ENCODE peak calls at places on chromosomes 3 and 15, in seven cellular contexts. T is hepatocyte, R is GM23338, H is PC-3, M is HCT116, I is MM.1S, P is PC-9. O is an unnamed sample. For H3K9me2, the result is how much of the 10 kb centered on the place peaks cover.

GRCh38 chr3:38028621-38029361 is 651 bp downstream of the PLCD1 start:
- DNase-seq in H (no peak), R (peak), M (no peak), I (no peak), P (no peak), T (peak), O (peak)

GRCh38 chr3:132255041-132255745 is 62.0 kb upstream of the ACP3 start:
- DNase-seq in I (no peak), M (no peak), R (peak), T (peak), P (peak), H (peak), O (peak)

GRCh38 chr3:59877679-59878427 is 828.0 kb upstream of the CFAP20DC start:
- DNase-seq in M (no peak), H (peak), R (no peak), I (no peak), P (no peak), T (no peak), O (no peak)

GRCh38 chr3:107117922-107118576 is 259.2 kb upstream of the CCDC54 start:
- DNase-seq in M (peak), I (peak), R (peak), H (peak), P (no peak), T (peak), O (peak)

GRCh38 chr3:37132334-37132733 is 42.0 kb downstream of the LRRFIP2 start:
- DNase-seq in I (no peak), P (no peak), H (no peak), T (no peak), R (no peak), M (no peak), O (no peak)

GRCh38 chr3:146163584-146163983 is 2.6 kb upstream of the PLOD2 start:
- DNase-seq in P (peak), I (no peak), T (no peak), R (no peak), H (peak), M (no peak), O (peak)

GRCh38 chr3:29144807-29145206 is 136.1 kb upstream of the RBMS3 start:
- DNase-seq in R (peak), T (peak), H (peak), I (no peak), P (no peak), M (no peak), O (peak)

GRCh38 chr3:113264249-113264648 is 52.9 kb downstream of the BOC start:
- DNase-seq in M (no peak), R (peak), I (no peak), T (no peak), H (no peak), P (no peak), O (no peak)

GRCh38 chr3:24400015-24400414 is 94.6 kb downstream of the THRB start:
- DNase-seq in P (no peak), H (no peak), R (no peak), M (no peak), T (no peak), I (no peak), O (no peak)

GRCh38 chr15:64842986-64843561 is 1.4 kb downstream of the PLEKHO2 start:
- DNase-seq in M (no peak), P (no peak), I (no peak), H (peak), R (no peak), T (no peak), O (peak)

GRCh38 chr3:25476639-25477038 is 48.6 kb downstream of the RARB start:
- DNase-seq in P (no peak), R (no peak), I (no peak), H (no peak), M (no peak), T (no peak), O (peak)

GRCh38 chr15:39828374-39828931 is 45.8 kb upstream of the FSIP1 start:
- DNase-seq in H (peak), M (no peak), P (no peak), I (no peak), R (no peak), T (peak), O (peak)

GRCh38 chr3:155149494-155149893 is 69.4 kb downstream of the MME start:
- DNase-seq in T (peak), M (no peak), P (peak), H (no peak), I (no peak), R (no peak), O (no peak)

GRCh38 chr15:75531041-75531450 is 48.1 kb downstream of the PTPN9 start:
- DNase-seq in P (no peak), H (peak), M (no peak), R (no peak), I (no peak), T (no peak), O (peak)

GRCh38 chr15:67836477-67836876 is 3.4 kb downstream of the RNU6-1 start:
- DNase-seq in H (peak), R (peak), M (no peak), P (no peak), T (peak), I (peak), O (peak)

GRCh38 chr15:88834211-88834812 is 31.1 kb downstream of the ACAN start:
- DNase-seq in M (peak), P (no peak), H (peak), I (peak), R (peak), T (peak), O (peak)

GRCh38 chr3:99846472-99846871 is 28.8 kb downstream of the CMSS1 start:
- DNase-seq in M (no peak), H (peak), R (peak), I (no peak), P (peak), T (no peak), O (peak)

GRCh38 chr3:25594007-25594502 is 70.7 kb downstream of the TOP2B start:
- DNase-seq in T (peak), H (peak), P (peak), M (peak), I (peak), R (peak), O (peak)

GRCh38 chr15:67244966-67245478 is 9.4 kb downstream of the AAGAB start:
- DNase-seq in H (no peak), R (no peak), M (no peak), T (no peak), I (no peak), P (no peak), O (peak)

GRCh38 chr3:18758047-18758704 is 333.0 kb upstream of the SATB1 start:
- DNase-seq in T (peak), R (peak), P (peak), I (peak), M (peak), H (peak), O (peak)

GRCh38 chr3:126851934-126852333 is 131.0 kb upstream of the PLXNA1 start:
- DNase-seq in H (no peak), P (no peak), M (no peak), I (no peak), R (no peak), T (no peak), O (no peak)

GRCh38 chr15:88865498-88866099 is 29.7 kb downstream of the HAPLN3 start:
- DNase-seq in T (no peak), H (peak), I (peak), P (no peak), M (no peak), R (no peak), O (no peak)

GRCh38 chr15:25862469-25863066 is 559 bp downstream of the ATP10A start:
- DNase-seq in I (no peak), R (peak), P (no peak), T (peak), M (no peak), H (peak), O (peak)

GRCh38 chr15:63999177-63999576 is 47.1 kb downstream of the DAPK2 start:
- DNase-seq in R (no peak), M (no peak), H (no peak), P (no peak), I (no peak), T (no peak), O (peak)

GRCh38 chr3:188979669-188980311 is 192.0 kb upstream of the TPRG1 start:
- DNase-seq in I (no peak), R (peak), M (no peak), T (no peak), H (no peak), P (no peak), O (peak)

GRCh38 chr15:63476229-63476632 is 28.2 kb upstream of the USP3 start:
- DNase-seq in P (peak), T (peak), I (no peak), R (no peak), M (peak), H (peak), O (peak)

GRCh38 chr3:152738656-152739055 is 96.3 kb upstream of the P2RY1 start:
- DNase-seq in H (no peak), M (no peak), P (no peak), I (peak), R (no peak), T (no peak), O (peak)

GRCh38 chr3:30368978-30369377 is 237.4 kb upstream of the TGFBR2 start:
- DNase-seq in T (no peak), P (no peak), M (no peak), I (no peak), H (peak), R (no peak), O (peak)

GRCh38 chr3:16012086-16012485 is 162.4 kb upstream of the GALNT15 start:
- DNase-seq in T (no peak), R (no peak), I (no peak), H (peak), M (no peak), P (no peak), O (peak)

GRCh38 chr15:95733931-95734330 is 596.6 kb upstream of the NR2F2 start:
- DNase-seq in I (no peak), H (peak), T (no peak), P (no peak), R (no peak), M (no peak), O (no peak)

GRCh38 chr15:40002295-40002694 is 36.7 kb downstream of the SRP14 start:
- DNase-seq in H (peak), R (peak), I (no peak), T (peak), P (no peak), M (no peak), O (peak)

GRCh38 chr15:90479656-90480055 is 50.1 kb upstream of the CRTC3 start:
- DNase-seq in R (no peak), P (peak), H (peak), I (no peak), T (peak), M (peak), O (no peak)

GRCh38 chr15:83066034-83066760 is 855 bp downstream of the BTBD1 start:
- DNase-seq in P (no peak), R (no peak), T (no peak), M (no peak), I (no peak), H (peak), O (peak)

GRCh38 chr15:75368689-75369239 is 357 bp upstream of the MAN2C1 start:
- DNase-seq in I (no peak), M (no peak), H (no peak), T (no peak), P (no peak), R (no peak), O (peak)

GRCh38 chr3:128487813-128488635 is 5.0 kb downstream of the GATA2 start:
- DNase-seq in R (peak), I (peak), M (peak), T (peak), H (peak), P (peak), O (peak)

GRCh38 chr15:74962671-74963070 is 6.1 kb upstream of the RPP25 start:
- DNase-seq in T (no peak), M (no peak), I (no peak), R (no peak), H (no peak), P (no peak), O (no peak)

GRCh38 chr15:70121656-70122297 is 24.1 kb upstream of the TLE3 start:
- DNase-seq in H (peak), T (peak), R (no peak), I (no peak), P (no peak), M (no peak), O (peak)

GRCh38 chr3:136195258-136196063 is 674 bp downstream of the MSL2 start:
- DNase-seq in I (peak), R (peak), M (peak), P (peak), H (peak), T (peak), O (peak)

GRCh38 chr3:184635126-184635525 is 73.5 kb downstream of the EPHB3 start:
- DNase-seq in I (no peak), H (peak), P (no peak), R (no peak), T (no peak), M (no peak), O (no peak)

DNA sequence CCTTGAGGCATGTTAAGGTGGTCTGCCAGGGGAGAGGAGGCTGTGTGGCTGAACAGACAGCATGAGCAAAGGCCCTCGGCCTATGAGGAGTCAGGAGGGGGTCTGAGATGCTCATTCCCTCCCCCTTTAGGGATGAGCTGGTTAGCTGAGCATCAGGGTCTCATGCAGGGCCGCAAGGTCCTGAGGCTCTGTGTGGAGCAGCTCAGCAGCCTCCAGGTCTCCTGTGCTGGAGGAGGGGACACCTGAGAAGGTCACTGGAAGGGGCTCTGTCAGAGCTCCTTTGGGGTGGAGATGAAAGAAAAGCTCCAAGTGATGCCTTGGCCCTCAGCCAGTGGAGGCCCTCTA is 67.1 kb downstream of the RASGRF1 start:
- DNase-seq in H (no peak), R (no peak), M (no peak), I (no peak), P (no peak), T (no peak), O (no peak)
- H3K9me2 ChIP-seq in H (under half), R (under half), M (under half), I (under half), P (under half), T (under half), O (under half)

DNA sequence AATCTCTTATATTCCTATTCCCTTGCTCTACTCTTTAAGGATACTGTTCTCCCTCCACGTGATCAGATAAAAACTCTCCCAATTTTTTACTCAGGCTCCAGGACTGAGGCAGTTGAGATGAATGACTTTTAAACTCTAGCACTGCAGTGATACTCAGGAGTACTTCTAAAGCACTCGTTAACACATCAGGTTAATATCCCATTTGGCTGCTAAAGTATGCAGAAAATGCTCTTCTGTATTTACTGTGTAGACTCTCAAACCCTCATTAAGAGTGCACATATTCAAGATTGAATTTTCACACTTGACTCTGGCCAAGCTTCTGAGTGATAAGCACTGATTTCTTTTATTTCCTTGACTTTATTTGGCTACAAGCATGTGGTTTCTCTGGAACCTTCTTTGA is 392.4 kb upstream of the NECTIN3 start:
- DNase-seq in M (no peak), P (no peak), I (no peak), R (no peak), H (no peak), T (no peak), O (no peak)
- H3K4me3 ChIP-seq in M (no peak), P (no peak), I (no peak), R (no peak), H (no peak), T (no peak), O (no peak)

GRCh38 chr3:124761935-124762334 is 31.7 kb downstream of the UMPS start:
- DNase-seq in I (no peak), P (peak), H (no peak), M (no peak), R (no peak), T (no peak), O (no peak)
- TF ChIP-seq EZH2 in I (no peak), P (no peak), H (no peak), M (no peak), R (no peak), T (no peak), O (no peak)

DNA sequence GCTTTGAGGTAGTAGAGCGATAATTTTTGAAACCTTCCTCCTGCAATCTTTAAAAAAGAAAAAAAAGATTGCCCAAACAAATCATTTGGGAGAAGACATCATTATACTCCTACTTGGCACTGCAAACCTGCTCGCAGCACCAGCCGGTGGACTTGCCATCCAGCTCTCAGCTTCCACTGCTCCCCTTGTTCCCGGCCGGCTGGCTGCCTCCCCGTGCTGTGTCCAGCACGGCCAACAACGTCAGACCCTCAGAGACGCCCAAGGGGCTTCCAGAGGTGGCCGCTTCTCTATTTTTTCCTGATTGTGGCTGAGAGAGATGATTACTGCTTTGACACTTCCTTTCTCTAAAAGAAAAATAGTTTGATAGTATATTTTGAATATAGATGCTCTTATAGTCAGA is 3.0 kb upstream of the BFSP2 start:
- DNase-seq in P (no peak), M (no peak), R (no peak), H (no peak), T (no peak), I (no peak), O (no peak)
- H3K9me2 ChIP-seq in P (under half), M (under half), R (under half), H (under half), T (under half), I (under half), O (under half)

GRCh38 chr3:142725352-142725739 is 1.5 kb downstream of the TRPC1 start:
- DNase-seq in T (no peak), M (no peak), H (no peak), R (no peak), P (no peak), I (no peak), O (peak)
- H3K4me3 ChIP-seq in T (peak), M (peak), H (peak), R (peak), P (peak), I (no peak), O (peak)

GRCh38 chr3:123373535-123373987 is 75.3 kb downstream of the ADCY5 start:
- DNase-seq in H (no peak), T (no peak), P (no peak), R (no peak), M (no peak), I (no peak), O (no peak)

GRCh38 chr3:123370819-123371218 is 78.1 kb downstream of the ADCY5 start:
- DNase-seq in M (no peak), R (no peak), I (no peak), P (no peak), T (no peak), H (no peak), O (no peak)

GRCh38 chr3:123372789-123373534 is 75.9 kb downstream of the ADCY5 start:
- DNase-seq in H (no peak), P (no peak), T (no peak), I (no peak), R (no peak), M (no peak), O (no peak)

GRCh38 chr3:123371859-123372767 is 76.8 kb downstream of the ADCY5 start:
- DNase-seq in T (no peak), P (no peak), M (no peak), I (no peak), H (no peak), R (no peak), O (no peak)

DNA sequence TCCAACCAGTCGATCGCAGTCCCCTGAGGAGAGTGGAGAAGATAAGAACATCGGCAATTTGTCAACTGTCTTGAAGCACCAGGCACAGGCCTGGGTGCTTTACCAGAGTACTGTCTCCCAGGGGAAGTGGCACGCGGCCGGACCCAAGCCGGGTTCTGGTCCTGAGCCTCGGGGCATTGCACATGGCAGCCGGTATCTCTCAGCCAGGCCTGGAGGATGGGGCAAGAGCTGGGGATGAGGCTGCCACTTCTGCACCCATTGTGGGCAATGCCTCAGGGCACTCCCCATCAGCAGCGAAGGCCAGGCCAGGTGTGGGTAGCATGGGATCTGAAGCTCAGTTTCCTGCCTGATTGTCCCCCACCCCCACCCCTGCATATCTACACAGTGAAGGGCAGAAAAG is 77.5 kb downstream of the ADCY5 start:
- DNase-seq in I (no peak), R (no peak), H (no peak), T (no peak), P (no peak), M (no peak), O (no peak)
- TF ChIP-seq EZH2 in I (no peak), R (no peak), H (no peak), T (no peak), P (no peak), M (no peak), O (no peak)

GRCh38 chr3:21509706-21510105 is 241.3 kb downstream of the ZNF385D start:
- DNase-seq in H (no peak), P (no peak), R (no peak), T (no peak), M (no peak), I (no peak), O (peak)
- H3K9me2 ChIP-seq in H (under half), P (under half), R (under half), T (under half), M (under half), I (under half), O (under half)

DNA sequence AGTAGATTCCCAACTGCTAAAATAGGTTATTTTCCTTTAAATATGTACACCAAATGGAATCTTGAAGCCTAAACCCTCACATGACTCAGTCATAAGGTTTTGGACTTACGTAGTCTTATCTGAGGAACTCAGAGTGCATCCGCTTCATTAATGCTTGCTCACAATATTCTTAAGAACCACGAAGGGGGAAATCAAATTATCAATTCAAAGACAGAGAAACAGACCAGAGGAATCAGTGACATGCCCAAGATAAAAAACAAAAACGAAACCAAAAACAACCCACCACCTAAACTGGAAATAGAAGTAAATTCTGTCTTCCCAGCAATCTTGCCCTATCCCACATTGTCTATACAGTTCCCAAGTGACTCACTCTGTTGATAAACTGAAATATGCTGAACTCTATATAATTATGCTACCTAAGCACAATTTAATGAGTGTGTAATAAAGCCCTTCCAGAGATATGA is 135.4 kb upstream of the CBLB start:
- DNase-seq in T (peak), M (no peak), P (no peak), I (no peak), H (peak), R (no peak), O (peak)
- H3K4me3 ChIP-seq in T (no peak), M (no peak), P (peak), I (no peak), H (peak), R (no peak), O (no peak)

DNA sequence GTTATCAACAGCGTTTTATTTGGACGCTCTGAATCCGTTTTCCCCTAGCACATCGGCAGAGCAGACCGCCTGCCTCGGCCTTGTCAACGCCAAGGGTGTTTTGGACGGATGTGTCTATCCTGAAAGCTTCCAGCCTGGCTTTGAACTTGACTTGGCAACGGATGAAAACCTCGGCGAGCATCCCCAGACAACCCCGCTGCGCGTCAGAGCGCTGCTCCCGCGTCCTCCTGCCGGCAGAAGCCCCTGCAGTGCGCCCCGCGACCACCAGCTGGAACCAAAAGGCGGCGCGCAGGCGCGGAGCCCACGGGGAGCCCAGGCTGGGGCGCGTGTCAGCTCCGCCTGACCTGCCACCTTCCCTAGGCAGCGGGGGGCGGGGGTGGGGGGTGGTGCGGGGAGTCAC is 26.2 kb upstream of the ARL8B start:
- DNase-seq in R (peak), P (no peak), I (no peak), H (no peak), T (peak), M (no peak), O (peak)
- TF ChIP-seq EZH2 in R (no peak), P (no peak), I (no peak), H (no peak), T (no peak), M (no peak), O (no peak)

O was measured in GM23248.